ENCODE peak calls at places on chromosome 22, in nine cellular contexts. V is adrenal gland, I is gastrocnemius medialis, P is prostate gland, E is cardiac muscle cell, C is right lobe of liver, D is SK-N-SH, N is kidney, U is lower lobe of right lung. X is an unnamed sample.

GRCh38 chr22:46761539-46762237 is 762 bp upstream of the TBC1D22A start:
- DNase-seq in E (no peak), U (peak; percentile 6), P (no peak), N (no peak), V (no peak), D (no peak), C (no peak), I (no peak), X (no peak)

GRCh38 chr22:44375451-44375850 is 62.7 kb upstream of the SHISAL1 start:
- DNase-seq in V (no peak), U (no peak), I (no peak), C (no peak), N (no peak), E (no peak), D (no peak), P (no peak), X (no peak)

GRCh38 chr22:30183861-30184278 is 62.7 kb downstream of the LIF start:
- DNase-seq in N (no peak), E (no peak), C (no peak), D (no peak), I (no peak), U (no peak), P (no peak), V (no peak), X (no peak)

GRCh38 chr22:21028277-21029251 is 3.8 kb downstream of the SLC7A4 start:
- DNase-seq in P (no peak), U (no peak), N (no peak), D (no peak), E (no peak), I (no peak), V (no peak), C (no peak), X (no peak)

GRCh38 chr22:21643533-21644357 is 1.6 kb downstream of the SDF2L1 start:
- DNase-seq in D (no peak), P (no peak), U (no peak), E (no peak), N (no peak), I (no peak), V (no peak), C (no peak), X (no peak)

GRCh38 chr22:20903093-20903492 is 14.1 kb upstream of the CRKL start:
- DNase-seq in E (no peak), P (no peak), I (no peak), V (no peak), N (no peak), C (no peak), D (no peak), U (no peak), X (no peak)

GRCh38 chr22:45537734-45538181 is 35.1 kb downstream of the FBLN1 start:
- DNase-seq in I (no peak), U (no peak), C (no peak), N (no peak), D (peak; percentile 66), V (no peak), E (no peak), P (peak; percentile 90), X (no peak)

GRCh38 chr22:50729391-50730012 is 8.5 kb upstream of the ACR start:
- DNase-seq in E (no peak), D (no peak), I (no peak), C (peak; percentile 42), P (no peak), N (peak; percentile 63), V (peak; percentile 13), U (peak; percentile 39), X (no peak)

GRCh38 chr22:47143249-47143938 is 380.9 kb downstream of the TBC1D22A start:
- DNase-seq in C (no peak), P (no peak), I (no peak), U (no peak), V (no peak), N (no peak), D (no peak), E (no peak), X (no peak)

GRCh38 chr22:27107824-27108223 is 450.4 kb downstream of the MIAT start:
- DNase-seq in U (no peak), C (no peak), D (peak; percentile 79), I (peak; percentile 61), P (no peak), V (peak; percentile 89), E (no peak), N (peak; percentile 87), X (peak; percentile 55)

GRCh38 chr22:19959587-19960490 is 18.2 kb upstream of the TXNRD2 start:
- DNase-seq in N (peak; percentile 75), P (no peak), E (no peak), U (peak; percentile 42), V (peak; percentile 60), C (no peak), I (no peak), D (peak; percentile 13), X (no peak)

GRCh38 chr22:44197271-44197670 is 16.5 kb downstream of the PARVG start:
- DNase-seq in U (no peak), E (no peak), I (no peak), V (no peak), N (no peak), P (no peak), D (no peak), C (no peak), X (no peak)

GRCh38 chr22:26259510-26259909 is 90.2 kb downstream of the SEZ6L start:
- DNase-seq in E (peak; percentile 78), N (no peak), D (no peak), V (no peak), I (no peak), P (no peak), U (no peak), C (no peak), X (no peak)

GRCh38 chr22:48321986-48322545 is 1505.6 kb downstream of the BRD1 start:
- DNase-seq in V (no peak), I (no peak), C (no peak), E (no peak), D (no peak), U (peak; percentile 33), P (no peak), N (peak; percentile 48), X (no peak)

GRCh38 chr22:48739348-48740085 is 1088.2 kb downstream of the BRD1 start:
- DNase-seq in I (no peak), N (peak; percentile 52), P (no peak), D (no peak), U (no peak), C (peak; percentile 3), V (no peak), E (no peak), X (no peak)

GRCh38 chr22:25700996-25701815 is 40.8 kb upstream of the MYO18B start:
- DNase-seq in I (peak; percentile 61), D (peak; percentile 49), E (peak; percentile 76), V (no peak), U (no peak), C (no peak), P (no peak), N (no peak), X (no peak)

GRCh38 chr22:48316876-48317250 is 1510.8 kb downstream of the BRD1 start:
- DNase-seq in D (no peak), U (no peak), N (peak; percentile 56), I (no peak), P (no peak), E (no peak), V (no peak), C (peak; percentile 15), X (no peak)

GRCh38 chr22:50711446-50712340 is 26.3 kb upstream of the ACR start:
- DNase-seq in C (no peak), N (peak; percentile 52), E (no peak), D (no peak), U (peak; percentile 34), I (no peak), P (no peak), V (no peak), X (no peak)

GRCh38 chr22:44620129-44620840 is 81.7 kb upstream of the PRR5 start:
- DNase-seq in N (peak; percentile 91), U (peak; percentile 70), D (peak; percentile 75), I (no peak), E (peak; percentile 37), V (peak; percentile 63), C (peak; percentile 74), P (no peak), X (peak; percentile 50)

DNA sequence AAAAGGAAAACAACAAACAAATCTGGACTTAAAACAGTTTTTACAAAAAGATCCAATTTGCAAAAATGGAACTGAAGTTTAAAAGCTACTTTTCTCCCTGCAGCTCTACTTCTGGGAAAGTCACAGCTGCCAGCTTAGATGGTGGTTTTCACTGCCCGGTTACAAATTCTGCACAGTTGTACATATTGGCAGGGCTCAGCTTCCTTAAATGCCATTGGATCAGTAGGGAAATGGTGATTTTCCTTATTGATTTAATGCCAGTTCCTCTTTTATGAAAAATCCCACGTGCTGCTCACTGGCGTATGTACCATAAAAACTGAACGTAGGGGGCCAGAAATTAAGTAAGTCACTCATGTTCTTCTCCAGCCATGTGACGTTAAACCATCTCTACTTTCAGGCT is 22.8 kb downstream of the GRAP2 start:
- DNase-seq in P (no peak), E (no peak), I (no peak), C (no peak), D (no peak), N (no peak), V (no peak), U (no peak), X (no peak)
- H3K36me3 ChIP-seq in P (no peaks in the 10 kb centered on the region), E (no peaks in the 10 kb centered on the region), I (no peaks in the 10 kb centered on the region), C (no peaks in the 10 kb centered on the region), D (no peaks in the 10 kb centered on the region), N (no peaks in the 10 kb centered on the region), V (no peaks in the 10 kb centered on the region), U (no peaks in the 10 kb centered on the region), X (no peaks in the 10 kb centered on the region)

GRCh38 chr22:28780296-28780695 is 7.8 kb downstream of the CCDC117 start:
- DNase-seq in D (no peak), V (no peak), P (no peak), I (no peak), C (no peak), E (no peak), N (no peak), U (no peak), X (no peak)
- H3K27ac ChIP-seq in D (no peak overlapping the region), V (no peak overlapping the region), P (no peak overlapping the region), I (no peak overlapping the region), C (no peak overlapping the region), E (no peak overlapping the region), N (no peak overlapping the region), U (no peak overlapping the region), X (no peak overlapping the region)

DNA sequence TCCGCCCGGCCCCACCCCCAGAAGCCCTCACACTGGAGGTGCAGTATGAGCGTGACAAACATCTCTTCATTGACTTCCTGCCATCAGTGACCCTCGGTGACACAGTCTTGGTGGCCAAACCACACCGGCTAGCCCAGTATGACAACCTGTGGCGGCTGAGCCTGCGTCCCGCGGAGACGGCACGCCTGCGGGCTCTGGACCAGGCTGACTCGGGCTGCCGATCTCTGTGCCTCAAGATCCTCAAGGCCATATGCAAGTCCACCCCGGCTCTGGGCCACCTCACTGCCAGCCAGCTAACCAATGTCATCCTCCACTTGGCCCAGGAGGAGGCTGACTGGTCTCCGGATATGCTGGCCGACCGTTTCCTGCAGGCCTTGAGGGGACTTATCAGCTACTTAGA is 6.6 kb upstream of the ATF4 start:
- DNase-seq in V (peak; percentile 89), E (no peak), P (no peak), C (no peak), I (no peak), N (peak; percentile 75), D (no peak), U (no peak), X (no peak)
- H3K36me3 ChIP-seq in V (no peaks in the 10 kb centered on the region), E (peaks cover 60% of the 10 kb centered on the region), P (peaks cover 11% of the 10 kb centered on the region), C (peaks cover 18% of the 10 kb centered on the region), I (no peaks in the 10 kb centered on the region), N (peaks cover 44% of the 10 kb centered on the region), D (peaks cover 2% of the 10 kb centered on the region), U (peaks cover 77% of the 10 kb centered on the region), X (peaks cover 12% of the 10 kb centered on the region)

GRCh38 chr22:42950281-42950680 is 64.7 kb downstream of the PACSIN2 start:
- DNase-seq in P (no peak), N (no peak), U (no peak), I (no peak), E (no peak), C (no peak), V (no peak), D (no peak), X (no peak)
- H3K27ac ChIP-seq in P (no peak overlapping the region), N (no peak overlapping the region), U (no peak overlapping the region), I (peak overlapping the region; percentile 42), E (peak overlapping the region; percentile 42), C (no peak overlapping the region), V (no peak overlapping the region), D (no peak overlapping the region), X (no peak overlapping the region)

X was measured in colonic mucosa.